ENCODE peak calls at places on chromosome 13, in six cellular contexts. Z is GM19239, H is RPMI8226, T is anterior cingulate cortex, X is neural progenitor cell, R is substantia nigra. K is an unnamed sample.

GRCh38 chr13:112668924-112669323 is 20.9 kb upstream of the ATP11A start:
- DNase-seq in Z (no peak), R (no peak), H (no peak), T (no peak), X (no peak), K (no peak)

GRCh38 chr13:42039457-42039945 is 8.9 kb upstream of the DGKH start:
- DNase-seq in R (no peak), H (peak; percentile 70), T (no peak), X (no peak), Z (peak; percentile 10), K (no peak)

GRCh38 chr13:93304134-93304533 is 77.5 kb downstream of the GPC6 start:
- DNase-seq in Z (no peak), T (no peak), R (no peak), X (peak; percentile 13), H (no peak), K (no peak)

GRCh38 chr13:97130201-97130600 is 91.9 kb upstream of the MBNL2 start:
- DNase-seq in H (no peak), Z (no peak), T (no peak), R (no peak), X (no peak), K (no peak)

GRCh38 chr13:109974354-109974753 is 188.0 kb upstream of the IRS2 start:
- DNase-seq in T (no peak), R (no peak), X (no peak), H (no peak), Z (no peak), K (no peak)

GRCh38 chr13:34458756-34459462 is 483.2 kb upstream of the NBEA start:
- DNase-seq in R (no peak), X (no peak), H (no peak), T (no peak), Z (no peak), K (no peak)

GRCh38 chr13:75739244-75739868 is 103.2 kb downstream of the LMO7 start:
- DNase-seq in X (no peak), Z (no peak), R (no peak), T (no peak), H (no peak), K (no peak)

GRCh38 chr13:73940098-73940497 is 194.1 kb downstream of the KLF12 start:
- DNase-seq in H (no peak), R (no peak), T (no peak), Z (no peak), X (no peak), K (no peak)

GRCh38 chr13:95243207-95243606 is 58.0 kb downstream of the ABCC4 start:
- DNase-seq in T (peak; percentile 36), R (no peak), Z (no peak), H (peak; percentile 71), X (no peak), K (no peak)

GRCh38 chr13:42266464-42266863 is 5.5 kb upstream of the AKAP11 start:
- DNase-seq in Z (no peak), R (no peak), T (no peak), X (no peak), H (no peak), K (no peak)

GRCh38 chr13:107361666-107362065 is 793.7 kb upstream of the ARGLU1 start:
- DNase-seq in R (no peak), T (no peak), X (no peak), H (no peak), Z (no peak), K (no peak)

GRCh38 chr13:76820759-76821158 is 65.4 kb downstream of the KCTD12 start:
- DNase-seq in X (no peak), R (no peak), T (no peak), Z (no peak), H (no peak), K (no peak)

GRCh38 chr13:52651880-52652169 is 811 bp upstream of the SUGT1 start:
- DNase-seq in X (no peak), H (no peak), T (no peak), R (no peak), Z (no peak), K (no peak)

GRCh38 chr13:28658796-28659610 is at the start of gene POMP:
- DNase-seq in T (peak; percentile 89), H (peak; percentile 89), R (peak; percentile 83), X (peak; percentile 89), Z (peak; percentile 82), K (peak; percentile 41)

GRCh38 chr13:97386832-97387486 is 47.0 kb upstream of the RAP2A start:
- DNase-seq in H (no peak), R (no peak), T (peak; percentile 53), Z (no peak), X (no peak), K (no peak)

GRCh38 chr13:51243832-51244231 is 21.6 kb downstream of the FAM124A start:
- DNase-seq in X (peak; percentile 33), Z (no peak), H (no peak), T (peak; percentile 42), R (no peak), K (peak; percentile 87)

GRCh38 chr13:66748712-66749111 is 481.4 kb downstream of the PCDH9 start:
- DNase-seq in X (no peak), H (no peak), T (no peak), R (no peak), Z (no peak), K (no peak)

GRCh38 chr13:52845334-52845761 is 3.1 kb downstream of the PCDH8 start:
- DNase-seq in T (no peak), X (peak; percentile 56), R (no peak), Z (no peak), H (no peak), K (no peak)

GRCh38 chr13:96238241-96238640 is 148.3 kb downstream of the HS6ST3 start:
- DNase-seq in Z (no peak), X (peak; percentile 8), T (no peak), R (no peak), H (no peak), K (no peak)

GRCh38 chr13:107124129-107124718 is 556.3 kb upstream of the ARGLU1 start:
- DNase-seq in X (peak; percentile 31), R (no peak), Z (no peak), T (no peak), H (peak; percentile 10), K (no peak)

GRCh38 chr13:80577951-80578670 is 237.2 kb upstream of the SPRY2 start:
- DNase-seq in X (peak; percentile 7), Z (no peak), R (no peak), H (no peak), T (no peak), K (no peak)

GRCh38 chr13:34935841-34936240 is 6.2 kb upstream of the NBEA start:
- DNase-seq in Z (no peak), H (no peak), T (no peak), X (no peak), R (no peak), K (no peak)

GRCh38 chr13:108326318-108326717 is 56.8 kb downstream of the TNFSF13B start:
- DNase-seq in X (no peak), H (no peak), Z (no peak), T (no peak), R (no peak), K (no peak)

GRCh38 chr13:41411536-41411935 is 45.8 kb upstream of the RGCC start:
- DNase-seq in T (peak; percentile 17), Z (no peak), X (peak; percentile 57), H (no peak), R (no peak), K (no peak)

GRCh38 chr13:42990147-42990990 is 1.7 kb downstream of the EPSTI1 start:
- DNase-seq in Z (no peak), T (no peak), R (no peak), X (no peak), H (peak; percentile 48), K (no peak)

GRCh38 chr13:85498774-85499173 is 300.4 kb downstream of the SLITRK6 start:
- DNase-seq in H (no peak), Z (no peak), R (no peak), T (no peak), X (no peak), K (no peak)